ENCODE peak calls at places on chromosome 22, in five cellular contexts. R is astrocyte of the spinal cord, Y is T-cell, V is choroid plexus epithelial cell, K is NAMALWA. T is an unnamed sample.
A peak's percentile ranks its signal among the peaks of the same experiment; 100 is the strongest.

GRCh38 chr22:31995046-31995445 is 48.0 kb upstream of the SLC5A1 start:
- DNase-seq in V (peak; percentile 24), K (peak; percentile 48), R (no peak), Y (no peak), T (peak; percentile 13)

GRCh38 chr22:31650391-31650790 is 11.6 kb downstream of the PISD start:
- DNase-seq in V (peak; percentile 95), K (peak; percentile 41), Y (no peak), R (peak; percentile 59), T (no peak)

GRCh38 chr22:26979294-26979693 is 321.9 kb downstream of the MIAT start:
- DNase-seq in V (no peak), Y (no peak), K (no peak), R (peak; percentile 1), T (peak; percentile 7)

GRCh38 chr22:28349114-28349513 is 330.5 kb downstream of the TTC28 start:
- DNase-seq in K (no peak), Y (no peak), R (no peak), V (no peak), T (no peak)

GRCh38 chr22:29737251-29738117 is 17.7 kb downstream of the CABP7 start:
- DNase-seq in V (no peak), R (peak; percentile 12), Y (no peak), K (no peak), T (no peak)

GRCh38 chr22:38034278-38034882 is 22.8 kb upstream of the PICK1 start:
- DNase-seq in R (peak; percentile 88), V (peak; percentile 95), Y (no peak), K (no peak), T (peak; percentile 83)

GRCh38 chr22:23393721-23394320 is 186.3 kb downstream of the IGLL1 start:
- DNase-seq in K (no peak), Y (no peak), R (no peak), V (no peak), T (no peak)

GRCh38 chr22:39220897-39221850 is 23.6 kb downstream of the PDGFB start:
- DNase-seq in Y (no peak), R (no peak), V (no peak), K (no peak), T (no peak)

GRCh38 chr22:38314992-38315800 is 2.0 kb downstream of the CSNK1E start:
- DNase-seq in K (peak; percentile 83), V (no peak), R (no peak), Y (no peak), T (peak; percentile 45)

GRCh38 chr22:22710719-22711531 is 66.5 kb downstream of the GGTLC2 start:
- DNase-seq in K (peak; percentile 57), Y (peak; percentile 40), R (no peak), V (peak; percentile 55), T (peak; percentile 64)

GRCh38 chr22:32579533-32580220 is 105.1 kb downstream of the FBXO7 start:
- DNase-seq in K (no peak), R (peak; percentile 38), Y (no peak), V (peak; percentile 61), T (no peak)

GRCh38 chr22:35540600-35541253 is at the start of gene RASD2:
- DNase-seq in K (peak; percentile 61), R (no peak), Y (no peak), V (no peak), T (no peak)

GRCh38 chr22:20626811-20627210 is 119.4 kb downstream of the MED15 start:
- DNase-seq in R (no peak), K (no peak), V (no peak), Y (no peak), T (no peak)

GRCh38 chr22:50112151-50113118 is 22.6 kb downstream of the MOV10L1 start:
- DNase-seq in K (no peak), Y (no peak), V (peak; percentile 94), R (peak; percentile 77), T (peak; percentile 93)

GRCh38 chr22:19504900-19505734 is 19.1 kb downstream of the CLDN5 start:
- DNase-seq in R (no peak), Y (no peak), V (no peak), K (no peak), T (no peak)

GRCh38 chr22:20957691-20958440 is 9.2 kb upstream of the AIFM3 start:
- DNase-seq in Y (no peak), V (no peak), R (no peak), K (no peak), T (no peak)

GRCh38 chr22:49571326-49571725 is 256.3 kb downstream of the BRD1 start:
- DNase-seq in K (no peak), R (no peak), V (no peak), Y (no peak), T (no peak)

GRCh38 chr22:38172016-38172431 is 9.6 kb downstream of the PLA2G6 start:
- DNase-seq in Y (no peak), V (no peak), K (peak; percentile 19), R (no peak), T (peak; percentile 72)

GRCh38 chr22:25484916-25485315 is 79.6 kb upstream of the GRK3 start:
- DNase-seq in R (no peak), K (no peak), Y (no peak), V (no peak), T (no peak)

GRCh38 chr22:33330534-33330933 is 272.4 kb upstream of the SYN3 start:
- DNase-seq in R (no peak), Y (no peak), K (no peak), V (no peak), T (no peak)

GRCh38 chr22:17743661-17744411 is 30.4 kb downstream of the BID start:
- DNase-seq in K (no peak), V (peak; percentile 40), Y (no peak), R (no peak), T (peak; percentile 48)

T was measured in dermis blood vessel endothelial cell.